ENCODE peak calls at places on chromosomes 6 and 20, in four cellular contexts. P is NCI-H345; C is T-helper 17 cell; W is activated T-helper 1 cell treated with anti-CD3 and anti-CD28 coated beads, Interleukin-12 subunit alpha, Interleukin-12 subunit beta, Interleukin-2, Interleukin-4 antibody, amounts not matched to agents 30 ng/mL and 10 ng/mL and 1 ng/mL, durations not matched to agents 14 hours and 24 hours and 36 hours. J is an unnamed sample.

GRCh38 chr6:19866199-19866872 is 29.2 kb downstream of the ID4 start:
- DNase-seq in P (peak), C (no peak), W (no peak), J (peak)

GRCh38 chr6:134060491-134061106 is 8.2 kb upstream of the SLC2A12 start:
- DNase-seq in P (no peak), C (no peak), W (no peak), J (no peak)

GRCh38 chr6:44441091-44441855 is 53.8 kb downstream of the CDC5L start:
- DNase-seq in P (no peak), C (no peak), W (no peak), J (no peak)

GRCh38 chr6:39881851-39882566 is 52.3 kb downstream of the MOCS1 start:
- DNase-seq in P (no peak), C (no peak), W (no peak), J (no peak)

GRCh38 chr6:42313941-42314570 is 96.4 kb upstream of the MRPS10 start:
- DNase-seq in P (no peak), C (no peak), W (no peak), J (no peak)

GRCh38 chr6:30854641-30855040 is 29.7 kb upstream of the DDR1 start:
- DNase-seq in P (no peak), C (no peak), W (no peak), J (no peak)

GRCh38 chr20:61915101-61915500 is 150.6 kb downstream of the TAF4 start:
- DNase-seq in P (no peak), C (no peak), W (no peak), J (no peak)

GRCh38 chr20:40532103-40532502 is 156.9 kb downstream of the MAFB start:
- DNase-seq in P (no peak), C (no peak), W (no peak), J (no peak)

GRCh38 chr20:41149679-41150131 is 12.4 kb downstream of the PLCG1 start:
- DNase-seq in P (no peak), C (no peak), W (no peak), J (no peak)

GRCh38 chr20:36888880-36889516 is 13.1 kb downstream of the TLDC2 start:
- DNase-seq in P (no peak), C (no peak), W (no peak), J (no peak)

GRCh38 chr6:111791415-111791814 is 81.8 kb downstream of the FYN start:
- DNase-seq in P (no peak), C (no peak), W (no peak), J (no peak)

GRCh38 chr6:134936927-134937326 is 13.0 kb downstream of the ALDH8A1 start:
- DNase-seq in P (no peak), C (no peak), W (no peak), J (no peak)

GRCh38 chr6:114195736-114196403 is 147.0 kb downstream of the HS3ST5 start:
- DNase-seq in P (no peak), C (no peak), W (no peak), J (no peak)

GRCh38 chr20:9344080-9344920 is 170.1 kb upstream of the LAMP5 start:
- DNase-seq in P (no peak), C (no peak), W (no peak), J (no peak)

GRCh38 chr20:61904456-61904855 is 161.2 kb downstream of the TAF4 start:
- DNase-seq in P (no peak), C (no peak), W (no peak), J (no peak)

GRCh38 chr20:24958506-24959385 is 9.7 kb downstream of the CST7 start:
- DNase-seq in P (no peak), C (no peak), W (no peak), J (no peak)

GRCh38 chr6:131954099-131954774 is 3.1 kb upstream of the CCN2 start:
- DNase-seq in P (no peak), C (no peak), W (no peak), J (no peak)

GRCh38 chr20:25042531-25043498 is 15.1 kb downstream of the ACSS1 start:
- DNase-seq in P (no peak), C (no peak), W (peak), J (no peak)

J was measured in NCI-H774.